ENCODE peak calls at places on chromosomes 13 and 19, in eight cellular contexts. One of them, this sample, is unnamed.

GRCh38 chr13:40629678-40630384 is 36.6 kb downstream of the FOXO1 start:
- DNase-seq in GM13977: peak; percentile 42
- DNase-seq in RWPE1: no peak
- DNase-seq in fibroblast of mammary gland: no peak
- DNase-seq in heart left ventricle: no peak
- DNase-seq in HFF-Myc: no peak
- DNase-seq in progenitor cell of endocrine pancreas: no peak
- DNase-seq in AG04449: no peak
- DNase-seq in this sample: no peak

GRCh38 chr19:38733241-38733492 is 11.1 kb downstream of the CAPN12 start:
- DNase-seq in GM13977: no peak
- DNase-seq in RWPE1: no peak
- DNase-seq in fibroblast of mammary gland: no peak
- DNase-seq in heart left ventricle: no peak
- DNase-seq in HFF-Myc: no peak
- DNase-seq in progenitor cell of endocrine pancreas: no peak
- DNase-seq in AG04449: no peak
- DNase-seq in this sample: no peak

GRCh38 chr19:38731654-38732301 is 12.5 kb downstream of the CAPN12 start:
- DNase-seq in GM13977: no peak
- DNase-seq in RWPE1: no peak
- DNase-seq in fibroblast of mammary gland: no peak
- DNase-seq in heart left ventricle: peak; percentile 48
- DNase-seq in HFF-Myc: no peak
- DNase-seq in progenitor cell of endocrine pancreas: no peak
- DNase-seq in AG04449: no peak
- DNase-seq in this sample: no peak

GRCh38 chr19:35903550-35904179 is 1.3 kb downstream of the HCST start:
- DNase-seq in GM13977: peak; percentile 81
- DNase-seq in RWPE1: peak; percentile 33
- DNase-seq in fibroblast of mammary gland: peak; percentile 60
- DNase-seq in heart left ventricle: peak; percentile 92
- DNase-seq in HFF-Myc: peak; percentile 53
- DNase-seq in progenitor cell of endocrine pancreas: no peak
- DNase-seq in AG04449: peak; percentile 17
- DNase-seq in this sample: peak; percentile 96

GRCh38 chr13:79995334-79995733 is 345.6 kb downstream of the SPRY2 start:
- DNase-seq in GM13977: no peak
- DNase-seq in RWPE1: peak; percentile 41
- DNase-seq in fibroblast of mammary gland: peak; percentile 88
- DNase-seq in heart left ventricle: no peak
- DNase-seq in HFF-Myc: peak; percentile 19
- DNase-seq in progenitor cell of endocrine pancreas: no peak
- DNase-seq in AG04449: peak; percentile 69
- DNase-seq in this sample: no peak

GRCh38 chr19:55452381-55453325 is 8.8 kb downstream of the ISOC2 start:
- DNase-seq in GM13977: no peak
- DNase-seq in RWPE1: peak; percentile 73
- DNase-seq in fibroblast of mammary gland: peak; percentile 59
- DNase-seq in heart left ventricle: peak; percentile 85
- DNase-seq in HFF-Myc: peak; percentile 40
- DNase-seq in progenitor cell of endocrine pancreas: peak; percentile 45
- DNase-seq in AG04449: no peak
- DNase-seq in this sample: peak; percentile 56

GRCh38 chr13:27353166-27353583 is 71.2 kb upstream of the GTF3A start:
- DNase-seq in GM13977: peak; percentile 91
- DNase-seq in RWPE1: no peak
- DNase-seq in fibroblast of mammary gland: no peak
- DNase-seq in heart left ventricle: no peak
- DNase-seq in HFF-Myc: no peak
- DNase-seq in progenitor cell of endocrine pancreas: no peak
- DNase-seq in AG04449: no peak
- DNase-seq in this sample: peak; percentile 55

GRCh38 chr13:112792511-112792910 is 102.7 kb downstream of the ATP11A start:
- DNase-seq in GM13977: no peak
- DNase-seq in RWPE1: no peak
- DNase-seq in fibroblast of mammary gland: no peak
- DNase-seq in heart left ventricle: no peak
- DNase-seq in HFF-Myc: no peak
- DNase-seq in progenitor cell of endocrine pancreas: no peak
- DNase-seq in AG04449: no peak
- DNase-seq in this sample: no peak

GRCh38 chr13:41505209-41505835 is 48.0 kb downstream of the RGCC start:
- DNase-seq in GM13977: no peak
- DNase-seq in RWPE1: no peak
- DNase-seq in fibroblast of mammary gland: peak; percentile 93
- DNase-seq in heart left ventricle: no peak
- DNase-seq in HFF-Myc: peak; percentile 57
- DNase-seq in progenitor cell of endocrine pancreas: no peak
- DNase-seq in AG04449: peak; percentile 84
- DNase-seq in this sample: no peak

GRCh38 chr19:2149980-2150793 is 1.2 kb downstream of the AP3D1 start:
- DNase-seq in GM13977: no peak
- DNase-seq in RWPE1: no peak
- DNase-seq in fibroblast of mammary gland: no peak
- DNase-seq in heart left ventricle: no peak
- DNase-seq in HFF-Myc: no peak
- DNase-seq in progenitor cell of endocrine pancreas: no peak
- DNase-seq in AG04449: no peak
- DNase-seq in this sample: peak; percentile 46

GRCh38 chr13:97855570-97855970 is 97.9 kb upstream of the IPO5 start:
- DNase-seq in GM13977: peak; percentile 46
- DNase-seq in RWPE1: peak; percentile 68
- DNase-seq in fibroblast of mammary gland: peak; percentile 91
- DNase-seq in heart left ventricle: no peak
- DNase-seq in HFF-Myc: peak; percentile 65
- DNase-seq in progenitor cell of endocrine pancreas: peak; percentile 10
- DNase-seq in AG04449: peak; percentile 45
- DNase-seq in this sample: peak; percentile 37

GRCh38 chr19:1113278-1113985 is 9.6 kb downstream of the GPX4 start:
- DNase-seq in GM13977: peak; percentile 99
- DNase-seq in RWPE1: peak; percentile 61
- DNase-seq in fibroblast of mammary gland: peak; percentile 93
- DNase-seq in heart left ventricle: peak; percentile 97
- DNase-seq in HFF-Myc: peak; percentile 77
- DNase-seq in progenitor cell of endocrine pancreas: peak; percentile 96
- DNase-seq in AG04449: peak; percentile 47
- DNase-seq in this sample: peak; percentile 95

GRCh38 chr19:50833802-50834167 is 411 bp upstream of the KLK15 start:
- DNase-seq in GM13977: no peak
- DNase-seq in RWPE1: no peak
- DNase-seq in fibroblast of mammary gland: no peak
- DNase-seq in heart left ventricle: no peak
- DNase-seq in HFF-Myc: no peak
- DNase-seq in progenitor cell of endocrine pancreas: no peak
- DNase-seq in AG04449: no peak
- DNase-seq in this sample: no peak

GRCh38 chr19:50835103-50835784 is 1.9 kb upstream of the KLK15 start:
- DNase-seq in GM13977: no peak
- DNase-seq in RWPE1: no peak
- DNase-seq in fibroblast of mammary gland: no peak
- DNase-seq in heart left ventricle: no peak
- DNase-seq in HFF-Myc: no peak
- DNase-seq in progenitor cell of endocrine pancreas: no peak
- DNase-seq in AG04449: no peak
- DNase-seq in this sample: no peak

GRCh38 chr19:50836543-50837195 is 3.3 kb upstream of the KLK15 start:
- DNase-seq in GM13977: peak; percentile 24
- DNase-seq in RWPE1: no peak
- DNase-seq in fibroblast of mammary gland: no peak
- DNase-seq in heart left ventricle: no peak
- DNase-seq in HFF-Myc: no peak
- DNase-seq in progenitor cell of endocrine pancreas: no peak
- DNase-seq in AG04449: no peak
- DNase-seq in this sample: no peak

GRCh38 chr19:50837300-50837699 is 3.9 kb upstream of the KLK15 start:
- DNase-seq in GM13977: no peak
- DNase-seq in RWPE1: no peak
- DNase-seq in fibroblast of mammary gland: no peak
- DNase-seq in heart left ventricle: no peak
- DNase-seq in HFF-Myc: no peak
- DNase-seq in progenitor cell of endocrine pancreas: no peak
- DNase-seq in AG04449: no peak
- DNase-seq in this sample: no peak

DNA sequence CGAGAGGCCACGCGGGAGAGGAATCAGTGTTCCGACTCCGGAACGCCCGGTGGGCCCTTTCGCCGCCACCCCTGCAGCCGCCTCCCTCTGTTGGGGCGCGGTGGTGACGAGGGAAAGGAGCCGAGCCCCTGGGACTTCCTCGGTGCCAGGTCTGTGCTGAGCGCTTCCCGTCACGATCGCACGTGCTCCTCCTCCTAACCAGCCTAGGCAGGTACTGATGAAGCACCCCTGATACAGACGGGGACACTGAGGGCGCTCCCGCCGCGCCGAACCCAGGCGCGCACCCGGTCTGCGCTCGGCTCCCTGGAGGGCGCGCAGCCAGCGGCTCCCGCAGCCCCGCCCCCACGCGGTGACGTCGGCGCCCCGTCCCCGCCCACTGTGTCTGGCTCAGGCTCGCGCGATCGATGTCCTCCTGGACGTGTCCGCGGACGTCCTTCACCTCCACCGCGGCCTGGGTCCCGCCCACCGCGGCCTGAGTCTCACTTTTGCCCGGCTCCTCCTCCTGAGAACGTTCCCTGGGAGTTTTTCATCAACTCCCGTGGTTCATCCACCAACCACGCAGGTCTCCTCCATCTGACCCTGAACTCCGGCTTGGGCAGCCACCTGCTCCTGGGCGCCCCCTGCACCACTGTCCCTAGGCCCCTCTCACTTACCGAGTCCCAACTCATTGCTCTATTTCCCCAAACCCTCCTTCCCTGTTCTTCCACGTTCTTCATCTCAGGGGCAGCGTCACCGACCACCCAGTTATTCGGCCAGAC is 2.6 kb upstream of the KLK15 start:
- DNase-seq in GM13977: peak; percentile 93
- DNase-seq in RWPE1: peak; percentile 86
- DNase-seq in fibroblast of mammary gland: peak; percentile 37
- DNase-seq in heart left ventricle: peak; percentile 84
- DNase-seq in HFF-Myc: no peak
- DNase-seq in progenitor cell of endocrine pancreas: peak; percentile 93
- DNase-seq in AG04449: no peak
- DNase-seq in this sample: peak; percentile 79
- TF ChIP-seq CTCF in GM13977: peak; percentile 3
- TF ChIP-seq CTCF in RWPE1: no peak
- TF ChIP-seq CTCF in fibroblast of mammary gland: no peak
- TF ChIP-seq CTCF in heart left ventricle: no peak
- TF ChIP-seq CTCF in HFF-Myc: no peak
- TF ChIP-seq CTCF in progenitor cell of endocrine pancreas: peak; percentile 8
- TF ChIP-seq CTCF in AG04449: no peak
- TF ChIP-seq CTCF in this sample: no peak

DNA sequence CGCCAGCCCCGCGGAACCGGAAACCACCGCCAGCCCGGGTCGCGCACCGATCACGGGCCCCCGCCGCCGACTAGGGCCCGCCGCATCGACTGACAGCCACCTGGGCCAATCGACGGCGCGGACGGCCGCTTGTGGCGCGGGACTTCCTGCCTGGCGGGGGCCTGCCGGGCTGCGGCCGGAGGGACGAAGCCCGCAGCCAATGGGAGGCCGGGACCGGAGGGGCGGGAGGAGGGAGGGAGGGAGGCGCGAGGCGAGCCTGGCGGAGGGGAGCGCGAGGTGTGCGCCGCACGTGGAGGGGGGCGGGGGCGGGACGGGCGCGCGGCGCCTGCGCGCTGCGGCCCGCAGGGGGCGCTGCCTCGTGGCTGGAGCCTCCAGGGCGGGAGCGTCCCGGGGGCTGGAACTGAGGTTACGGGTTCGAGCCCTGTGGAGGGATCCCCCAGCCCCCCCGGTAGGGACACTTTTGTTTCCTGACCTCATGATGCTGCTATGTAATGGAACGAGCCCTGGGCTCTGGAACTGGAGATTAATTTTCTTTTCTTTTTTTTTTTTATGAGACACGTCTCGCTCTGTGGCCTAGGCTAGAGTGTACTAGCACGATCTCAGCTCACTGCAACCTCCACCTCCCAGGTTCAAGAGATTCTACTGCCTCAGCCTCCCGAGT is at the start of gene MLLT1:
- DNase-seq in GM13977: peak; percentile 100
- DNase-seq in RWPE1: peak; percentile 99
- DNase-seq in fibroblast of mammary gland: peak; percentile 94
- DNase-seq in heart left ventricle: peak; percentile 99
- DNase-seq in HFF-Myc: peak; percentile 81
- DNase-seq in progenitor cell of endocrine pancreas: peak; percentile 95
- DNase-seq in AG04449: peak; percentile 74
- DNase-seq in this sample: peak; percentile 96
- TF ChIP-seq CTCF in GM13977: peak; percentile 76
- TF ChIP-seq CTCF in RWPE1: peak; percentile 90
- TF ChIP-seq CTCF in fibroblast of mammary gland: peak; percentile 28
- TF ChIP-seq CTCF in heart left ventricle: peak; percentile 82
- TF ChIP-seq CTCF in HFF-Myc: peak; percentile 49
- TF ChIP-seq CTCF in progenitor cell of endocrine pancreas: peak; percentile 89
- TF ChIP-seq CTCF in AG04449: peak; percentile 58
- TF ChIP-seq CTCF in this sample: peak; percentile 86

DNA sequence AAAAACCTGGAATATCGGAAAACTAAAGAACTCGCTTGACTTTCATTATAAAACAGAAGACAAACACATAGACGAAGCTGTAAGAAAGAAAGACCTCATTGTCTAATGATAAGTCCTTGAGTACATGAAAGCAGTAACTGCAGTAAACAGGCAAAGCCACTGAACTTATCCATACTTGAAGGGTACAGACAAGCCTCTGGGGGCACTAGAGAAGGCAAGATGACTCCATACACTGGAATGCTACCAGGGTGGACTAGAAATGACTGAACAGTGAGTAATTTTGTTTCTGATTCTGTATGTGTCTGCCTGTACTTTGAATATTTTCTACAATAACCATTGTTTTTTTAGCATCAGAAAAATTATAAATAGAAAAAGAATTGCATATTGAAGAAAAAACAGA is 507.9 kb downstream of the UQCRFS1 start:
- DNase-seq in GM13977: no peak
- DNase-seq in RWPE1: peak; percentile 46
- DNase-seq in fibroblast of mammary gland: peak; percentile 87
- DNase-seq in heart left ventricle: no peak
- DNase-seq in HFF-Myc: peak; percentile 41
- DNase-seq in progenitor cell of endocrine pancreas: no peak
- DNase-seq in AG04449: peak; percentile 47
- DNase-seq in this sample: no peak
- TF ChIP-seq CTCF in GM13977: no peak
- TF ChIP-seq CTCF in RWPE1: peak; percentile 8
- TF ChIP-seq CTCF in fibroblast of mammary gland: peak; percentile 59
- TF ChIP-seq CTCF in heart left ventricle: no peak
- TF ChIP-seq CTCF in HFF-Myc: peak; percentile 38
- TF ChIP-seq CTCF in progenitor cell of endocrine pancreas: peak; percentile 56
- TF ChIP-seq CTCF in AG04449: peak; percentile 56
- TF ChIP-seq CTCF in this sample: no peak

DNA sequence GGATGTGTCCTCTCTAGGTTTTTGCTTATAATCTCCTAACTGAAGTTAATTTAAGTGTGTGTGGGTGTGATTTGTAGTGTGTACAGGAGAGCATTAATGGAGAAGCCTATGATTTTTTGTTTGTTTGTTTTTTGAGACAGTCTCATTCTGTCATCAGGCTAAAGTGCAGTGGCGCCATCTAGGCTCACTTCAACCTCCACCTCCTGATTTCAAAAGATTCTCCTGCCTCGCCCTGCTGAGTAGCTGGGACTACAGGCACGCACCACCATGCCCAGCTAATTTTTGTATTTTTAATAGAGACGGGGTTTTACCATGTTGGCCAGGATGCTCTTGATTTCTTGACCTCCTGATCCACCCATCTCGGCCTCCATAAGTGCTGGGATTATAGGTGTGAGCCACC is 20.6 kb downstream of the ZNF701 start:
- DNase-seq in GM13977: no peak
- DNase-seq in RWPE1: no peak
- DNase-seq in fibroblast of mammary gland: no peak
- DNase-seq in heart left ventricle: no peak
- DNase-seq in HFF-Myc: no peak
- DNase-seq in progenitor cell of endocrine pancreas: no peak
- DNase-seq in AG04449: no peak
- DNase-seq in this sample: peak; percentile 38
- TF ChIP-seq CTCF in GM13977: no peak
- TF ChIP-seq CTCF in RWPE1: no peak
- TF ChIP-seq CTCF in fibroblast of mammary gland: no peak
- TF ChIP-seq CTCF in heart left ventricle: no peak
- TF ChIP-seq CTCF in HFF-Myc: peak; percentile 3
- TF ChIP-seq CTCF in progenitor cell of endocrine pancreas: peak; percentile 25
- TF ChIP-seq CTCF in AG04449: no peak
- TF ChIP-seq CTCF in this sample: no peak

This sample was measured in activated CD8-positive, alpha-beta T cell treated with anti-CD3 and anti-CD28 coated beads for 36 hours.